ENCODE peak calls at places on chromosomes 12 and 14, in six cellular contexts. E, F, T, P, A and Y are unnamed samples.

GRCh38 chr14:70086685-70087379 is 101.9 kb downstream of the SLC8A3 start:
- DNase-seq in P (no peak), T (no peak), F (peak), A (peak), E (no peak), Y (no peak)

GRCh38 chr14:75208843-75209242 is 32.4 kb upstream of the TMED10 start:
- DNase-seq in A (no peak), T (no peak), P (no peak), E (no peak), F (no peak), Y (no peak)

GRCh38 chr14:51533877-51534553 is 117.7 kb upstream of the FRMD6 start:
- DNase-seq in A (no peak), E (no peak), P (no peak), T (no peak), F (no peak), Y (no peak)

GRCh38 chr12:7142057-7142644 is 12.0 kb downstream of the CLSTN3 start:
- DNase-seq in F (peak), E (no peak), P (no peak), A (peak), T (no peak), Y (no peak)

GRCh38 chr12:88519802-88520435 is 60.4 kb downstream of the KITLG start:
- DNase-seq in P (no peak), T (no peak), A (peak), F (no peak), E (no peak), Y (no peak)

GRCh38 chr12:124419292-124420040 is 124.6 kb downstream of the RFLNA start:
- DNase-seq in E (no peak), F (peak), T (no peak), P (no peak), A (peak), Y (no peak)

GRCh38 chr12:68733661-68734071 is 12.3 kb upstream of the SLC35E3 start:
- DNase-seq in P (no peak), A (peak), T (no peak), F (no peak), E (no peak), Y (no peak)

GRCh38 chr14:98138666-98139065 is 1133.3 kb downstream of the BCL11B start:
- DNase-seq in E (no peak), T (no peak), P (no peak), A (no peak), F (peak), Y (no peak)

GRCh38 chr12:76697849-76698248 is 66.1 kb upstream of the ZDHHC17 start:
- DNase-seq in T (no peak), A (no peak), E (no peak), P (no peak), F (no peak), Y (no peak)

GRCh38 chr12:49880756-49881390 is 22.8 kb downstream of the FAIM2 start:
- DNase-seq in E (no peak), P (no peak), F (peak), T (peak), A (no peak), Y (no peak)

GRCh38 chr12:121949643-121950397 is 31.4 kb downstream of the CFAP251 start:
- DNase-seq in F (no peak), T (no peak), E (no peak), A (peak), P (no peak), Y (no peak)

GRCh38 chr14:66483322-66483721 is 2.8 kb upstream of the CCDC196 start:
- DNase-seq in T (no peak), A (no peak), F (no peak), P (no peak), E (no peak), Y (no peak)

GRCh38 chr12:9961901-9962300 is 9.3 kb upstream of the CLEC12A start:
- DNase-seq in E (no peak), T (no peak), F (no peak), A (no peak), P (no peak), Y (no peak)

GRCh38 chr12:102171951-102172350 is 25.7 kb downstream of the PMCH start:
- DNase-seq in E (no peak), F (no peak), T (no peak), A (peak), P (no peak), Y (no peak)

GRCh38 chr14:99476864-99477263 is 3.8 kb downstream of the SETD3 start:
- DNase-seq in E (no peak), P (no peak), F (no peak), T (no peak), A (peak), Y (no peak)

GRCh38 chr12:23757541-23757962 is 191.9 kb downstream of the SOX5 start:
- DNase-seq in T (no peak), P (no peak), E (no peak), F (no peak), A (no peak), Y (no peak)

GRCh38 chr12:53300187-53300586 is 692 bp downstream of the MYG1 start:
- DNase-seq in E (no peak), A (peak), P (no peak), T (no peak), F (no peak), Y (no peak)

GRCh38 chr12:47967461-47968430 is 4.3 kb downstream of the TMEM106C start:
- DNase-seq in E (no peak), A (peak), P (no peak), T (no peak), F (no peak), Y (no peak)

GRCh38 chr12:88889326-88890110 is 309.2 kb upstream of the KITLG start:
- DNase-seq in T (no peak), F (no peak), A (peak), E (no peak), P (no peak), Y (no peak)

GRCh38 chr12:50937653-50938052 is 14.7 kb upstream of the HIGD1C start:
- DNase-seq in T (no peak), E (no peak), A (no peak), F (no peak), P (no peak), Y (no peak)

DNA sequence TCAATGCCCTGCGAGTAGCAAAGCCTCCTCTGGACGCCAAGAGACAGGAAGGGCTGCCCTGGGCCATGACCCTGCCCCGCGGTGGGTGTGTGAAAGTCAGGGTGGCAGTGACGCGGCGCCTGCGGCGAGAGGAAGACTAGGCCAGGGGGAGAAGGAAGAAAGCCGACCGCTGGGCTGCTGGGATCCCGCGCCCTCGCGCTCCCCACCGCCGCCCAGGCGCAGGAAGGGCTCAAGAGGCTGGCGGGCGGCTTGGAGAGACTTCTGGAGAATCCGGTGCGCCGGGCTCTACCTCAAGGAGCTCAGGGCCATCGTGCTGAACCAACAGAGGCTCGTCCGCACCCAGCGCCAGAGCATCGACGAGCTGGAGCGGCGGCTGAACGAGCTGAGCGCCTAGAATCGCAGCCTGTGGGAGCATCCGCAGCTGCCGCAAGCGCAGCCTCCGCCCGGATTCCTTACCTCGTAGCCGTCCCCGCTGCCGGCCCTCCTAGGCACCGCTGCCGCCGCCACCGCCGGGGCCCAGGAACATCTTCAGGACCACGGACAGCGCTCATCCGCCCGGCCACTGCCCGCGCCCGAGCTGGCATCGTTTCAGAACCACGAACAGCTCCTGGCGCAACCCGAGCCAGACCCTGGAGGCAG is 105.0 kb upstream of the PRB2 start:
- DNase-seq in T (peak), A (peak), F (peak), P (peak), E (peak), Y (no peak)
- H3K4me3 ChIP-seq in T (no peak), A (no peak), F (peak), P (no peak), E (no peak), Y (no peak)

GRCh38 chr12:111180830-111181726 is 187.8 kb downstream of the PHETA1 start:
- DNase-seq in E (peak), P (peak), T (no peak), F (no peak), A (peak), Y (no peak)
- H3K27ac ChIP-seq in E (no peak), P (no peak), T (no peak), F (no peak), A (no peak), Y (no peak)

GRCh38 chr14:53331247-53331646 is 178.1 kb upstream of the DDHD1 start:
- DNase-seq in F (no peak), P (no peak), E (no peak), T (no peak), A (peak), Y (no peak)

GRCh38 chr14:53330441-53330840 is 177.3 kb upstream of the DDHD1 start:
- DNase-seq in F (no peak), P (no peak), T (no peak), E (no peak), A (no peak), Y (no peak)

GRCh38 chr14:53331921-53332320 is 178.8 kb upstream of the DDHD1 start:
- DNase-seq in T (no peak), P (no peak), E (no peak), A (no peak), F (no peak), Y (no peak)

GRCh38 chr14:53325176-53325806 is 172.2 kb upstream of the DDHD1 start:
- DNase-seq in P (no peak), E (no peak), A (peak), T (no peak), F (no peak), Y (no peak)

DNA sequence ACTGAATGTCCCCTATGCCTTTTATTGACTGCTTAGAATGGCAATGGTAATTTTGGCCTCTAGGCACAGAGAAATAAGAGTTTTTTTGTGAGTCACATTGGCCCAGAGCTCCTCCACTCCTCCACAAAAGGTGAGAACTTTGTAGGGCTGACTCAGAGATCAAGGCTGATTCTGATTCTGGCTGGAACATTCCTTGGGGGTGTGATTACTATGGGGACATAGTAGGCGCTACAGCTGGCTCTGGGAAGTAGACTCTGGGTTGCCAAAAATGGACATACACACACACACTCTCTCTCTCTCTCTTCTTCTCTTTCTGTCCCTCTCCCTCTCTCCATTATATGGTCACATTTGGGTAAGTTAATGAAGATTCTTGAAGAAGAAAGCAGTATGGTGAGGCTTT is 174.6 kb upstream of the DDHD1 start:
- DNase-seq in A (peak), E (no peak), F (no peak), T (no peak), P (no peak), Y (no peak)
- TF ChIP-seq CTCF in A (no peak), E (no peak), F (no peak), T (no peak), P (no peak), Y (no peak)

GRCh38 chr14:26448181-26448855 is 149.5 kb downstream of the NOVA1 start:
- DNase-seq in F (no peak), T (no peak), P (no peak), A (no peak), E (no peak), Y (no peak)

DNA sequence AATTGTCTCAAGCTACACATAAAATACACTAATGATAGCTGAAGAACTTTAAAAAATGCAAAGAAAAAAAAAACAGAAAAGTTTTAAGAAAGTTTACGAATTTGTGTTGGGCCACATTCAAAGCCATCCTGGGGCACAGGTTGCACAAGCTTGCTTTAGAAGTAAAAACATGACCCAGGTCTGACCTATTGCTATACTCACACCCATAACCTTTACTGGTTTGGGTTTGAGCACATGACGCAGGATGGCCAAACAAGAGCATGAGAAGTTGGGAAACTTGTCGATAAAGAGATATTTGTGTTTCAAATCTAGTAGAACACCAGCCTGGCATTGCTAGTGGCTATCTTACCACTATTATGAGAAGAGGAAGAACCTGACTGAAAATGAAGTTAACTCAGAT is 143.7 kb downstream of the NOVA1 start:
- DNase-seq in T (no peak), P (no peak), A (no peak), F (no peak), E (no peak), Y (no peak)
- H3K4me3 ChIP-seq in T (no peak), P (no peak), A (no peak), F (no peak), E (no peak), Y (no peak)

DNA sequence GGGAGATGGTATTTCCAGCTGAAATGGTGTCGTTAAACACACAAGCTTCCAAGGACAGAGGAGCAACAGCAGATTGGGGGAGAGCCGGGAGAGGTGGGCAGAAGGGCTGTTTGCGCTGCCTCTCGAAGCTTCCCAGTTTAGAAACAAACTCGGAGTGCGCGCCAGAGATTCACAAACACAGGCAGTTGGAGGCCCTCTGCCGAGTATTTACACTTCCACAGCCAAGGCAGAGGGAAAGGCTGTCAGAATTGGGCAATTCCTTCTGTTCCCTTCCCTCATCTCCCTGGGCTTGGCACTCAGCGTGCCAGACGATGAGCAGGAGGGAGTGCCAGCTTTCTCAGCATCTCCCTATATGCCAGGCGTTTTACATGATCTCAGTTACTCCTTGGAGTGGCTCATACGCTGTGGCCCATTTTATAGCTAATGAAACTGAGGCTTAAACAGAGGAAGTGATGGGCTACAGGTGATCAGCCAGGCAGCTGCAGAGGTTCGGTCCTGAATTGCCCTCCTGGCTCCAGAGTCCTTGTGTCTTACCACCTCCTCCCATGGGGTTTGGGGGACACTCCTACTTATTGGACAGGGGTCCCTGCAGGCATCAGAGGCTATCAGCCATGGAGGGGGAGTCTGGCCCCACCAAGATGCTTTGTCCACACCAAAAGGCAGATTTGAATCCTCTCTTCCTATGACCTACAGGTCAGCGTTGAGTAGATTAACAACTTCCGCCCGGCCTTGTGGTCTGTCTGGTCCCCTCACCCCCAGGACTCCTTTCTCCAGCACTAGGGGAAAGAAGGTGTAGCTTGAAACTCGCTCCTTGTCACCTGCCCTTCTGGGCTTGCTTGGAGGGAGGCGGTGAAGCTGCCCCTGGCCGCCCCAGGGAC is 3.1 kb downstream of the FAM222A start:
- DNase-seq in A (peak), P (peak), E (peak), F (no peak), T (no peak), Y (no peak)
- H3K27ac ChIP-seq in A (no peak), P (peak), E (peak), F (peak), T (no peak), Y (no peak)

GRCh38 chr14:105223260-105223659 is 25.1 kb upstream of the BTBD6 start:
- DNase-seq in P (no peak), F (no peak), E (no peak), T (peak), A (no peak), Y (no peak)
- TF ChIP-seq CTCF in P (no peak), F (no peak), E (no peak), T (no peak), A (no peak), Y (no peak)

GRCh38 chr12:43578782-43579181 is 26.8 kb upstream of the ADAMTS20 start:
- DNase-seq in F (no peak), A (peak), P (no peak), T (no peak), E (no peak), Y (no peak)
- H3K4me3 ChIP-seq in F (no peak), A (no peak), P (no peak), T (no peak), E (no peak), Y (no peak)

GRCh38 chr14:32254952-32255679 is 52.0 kb upstream of the RNU6-8 start:
- DNase-seq in F (peak), T (no peak), A (peak), E (peak), P (peak), Y (peak)
- H3K27ac ChIP-seq in F (no peak), T (no peak), A (no peak), E (peak), P (peak), Y (peak)